ENCODE peak calls at places on chromosomes 7 and 10, in seven cellular contexts. F is ovary, V is GM10248, K is cardiac fibroblast, H is RWPE1, Z is GM12865, O is H9. B is an unnamed sample.

GRCh38 chr7:81159402-81159801 is 240.6 kb upstream of the SEMA3C start:
- DNase-seq in F (no peak), V (no peak), K (no peak), H (no peak), Z (no peak), O (no peak), B (no peak)

GRCh38 chr10:28248092-28248491 is 54.8 kb downstream of the MPP7 start:
- DNase-seq in F (no peak), V (no peak), K (peak; percentile 11), H (peak; percentile 66), Z (no peak), O (no peak), B (no peak)

GRCh38 chr7:17446340-17446739 is 147.9 kb downstream of the AHR start:
- DNase-seq in F (no peak), V (no peak), K (peak; percentile 56), H (no peak), Z (no peak), O (no peak), B (no peak)

GRCh38 chr10:114550756-114551290 is 107.3 kb downstream of the ABLIM1 start:
- DNase-seq in F (no peak), V (no peak), K (peak; percentile 62), H (no peak), Z (no peak), O (no peak), B (peak; percentile 24)

GRCh38 chr7:63065684-63066083 is 933.0 kb upstream of the ZNF722 start:
- DNase-seq in F (no peak), V (no peak), K (no peak), H (no peak), Z (no peak), O (peak; percentile 2), B (no peak)

GRCh38 chr10:132469197-132469942 is 68.2 kb upstream of the INPP5A start:
- DNase-seq in F (peak; percentile 78), V (no peak), K (no peak), H (no peak), Z (no peak), O (no peak), B (no peak)

GRCh38 chr7:96067321-96067720 is 254.6 kb downstream of the SLC25A13 start:
- DNase-seq in F (no peak), V (no peak), K (no peak), H (peak; percentile 30), Z (no peak), O (no peak), B (no peak)

GRCh38 chr7:115260381-115260780 is 338.5 kb downstream of the MDFIC start:
- DNase-seq in F (no peak), V (no peak), K (peak; percentile 17), H (peak; percentile 3), Z (no peak), O (no peak), B (no peak)

GRCh38 chr7:129840757-129841156 is 112.0 kb downstream of the UBE2H start:
- DNase-seq in F (no peak), V (no peak), K (peak; percentile 75), H (no peak), Z (no peak), O (no peak), B (no peak)

GRCh38 chr10:103316087-103316486 is 34.9 kb downstream of the PCGF6 start:
- DNase-seq in F (no peak), V (no peak), K (no peak), H (no peak), Z (no peak), O (no peak), B (no peak)

GRCh38 chr7:20834656-20835055 is 48.0 kb upstream of the SP8 start:
- DNase-seq in F (no peak), V (no peak), K (no peak), H (peak; percentile 11), Z (no peak), O (no peak), B (no peak)

GRCh38 chr10:69146756-69147155 is 22.8 kb downstream of the VPS26A start:
- DNase-seq in F (no peak), V (no peak), K (no peak), H (no peak), Z (no peak), O (no peak), B (no peak)

GRCh38 chr7:3650844-3651243 is 349.8 kb downstream of the SDK1 start:
- DNase-seq in F (no peak), V (no peak), K (no peak), H (no peak), Z (no peak), O (no peak), B (no peak)

GRCh38 chr10:84291389-84291788 is 37.0 kb upstream of the CCSER2 start:
- DNase-seq in F (no peak), V (no peak), K (peak; percentile 61), H (peak; percentile 66), Z (peak; percentile 18), O (peak; percentile 55), B (no peak)

GRCh38 chr7:2856388-2857169 is 12.5 kb upstream of the GNA12 start:
- DNase-seq in F (no peak), V (no peak), K (peak; percentile 38), H (no peak), Z (no peak), O (no peak), B (no peak)

GRCh38 chr7:26624839-26625238 is 239.6 kb downstream of the SKAP2 start:
- DNase-seq in F (no peak), V (no peak), K (no peak), H (no peak), Z (no peak), O (no peak), B (no peak)

GRCh38 chr7:1872191-1873069 is 202.4 kb downstream of the ELFN1 start:
- DNase-seq in F (no peak), V (no peak), K (no peak), H (no peak), Z (no peak), O (no peak), B (no peak)

GRCh38 chr10:61136151-61136550 is 192.2 kb upstream of the RHOBTB1 start:
- DNase-seq in F (no peak), V (no peak), K (no peak), H (peak; percentile 2), Z (no peak), O (peak; percentile 31), B (no peak)

GRCh38 chr7:50704844-50705243 is 77.9 kb downstream of the GRB10 start:
- DNase-seq in F (no peak), V (no peak), K (no peak), H (no peak), Z (no peak), O (no peak), B (no peak)

GRCh38 chr7:1890289-1891235 is 220.5 kb downstream of the ELFN1 start:
- DNase-seq in F (no peak), V (no peak), K (no peak), H (no peak), Z (no peak), O (no peak), B (no peak)

GRCh38 chr7:4271716-4272015 is 410.4 kb upstream of the FOXK1 start:
- DNase-seq in F (no peak), V (no peak), K (no peak), H (no peak), Z (no peak), O (no peak), B (no peak)

GRCh38 chr10:24465899-24466615 is 257.1 kb downstream of the KIAA1217 start:
- DNase-seq in F (no peak), V (peak; percentile 42), K (peak; percentile 79), H (peak; percentile 90), Z (peak; percentile 50), O (no peak), B (peak; percentile 16)

GRCh38 chr7:108083980-108084379 is 46.2 kb downstream of the LAMB4 start:
- DNase-seq in F (no peak), V (no peak), K (peak; percentile 55), H (no peak), Z (no peak), O (no peak), B (no peak)

GRCh38 chr10:128417776-128418175 is 291.6 kb upstream of the MKI67 start:
- DNase-seq in F (no peak), V (no peak), K (no peak), H (no peak), Z (no peak), O (no peak), B (no peak)

GRCh38 chr10:25999295-25999981 is 65.4 kb downstream of the MYO3A start:
- DNase-seq in F (no peak), V (no peak), K (no peak), H (no peak), Z (no peak), O (no peak), B (no peak)

GRCh38 chr7:45716380-45717203 is 142.4 kb downstream of the ADCY1 start:
- DNase-seq in F (no peak), V (no peak), K (no peak), H (no peak), Z (no peak), O (peak; percentile 17), B (no peak)

DNA sequence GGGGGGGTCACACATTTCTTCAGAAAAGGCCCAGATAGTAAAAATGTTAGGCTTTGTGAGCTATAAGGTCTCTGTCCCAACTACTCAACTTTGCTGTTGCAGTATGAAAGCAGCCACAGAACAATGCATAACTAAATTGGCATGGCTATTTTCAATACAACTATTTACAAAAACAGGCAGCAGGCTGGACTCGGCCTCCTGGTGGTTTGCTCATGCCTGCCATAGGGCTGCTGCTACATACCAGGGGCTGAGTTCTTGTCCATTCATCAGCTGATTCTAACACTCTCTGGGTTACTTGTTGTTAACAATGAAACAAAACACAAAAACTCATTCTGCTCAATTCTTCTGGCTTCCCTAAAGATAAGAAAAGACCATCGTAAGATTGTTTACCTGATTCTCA is 109.4 kb upstream of the ADAM12 start:
- DNase-seq in F (no peak), V (no peak), K (no peak), H (no peak), Z (no peak), O (no peak), B (no peak)
- TF ChIP-seq CTCF in F (no peak), V (no peak), K (no peak), H (no peak), Z (no peak), O (no peak), B (no peak)

GRCh38 chr10:118251791-118252190 is 90.3 kb downstream of the FAM204A start:
- DNase-seq in F (no peak), V (no peak), K (no peak), H (peak; percentile 23), Z (no peak), O (no peak), B (no peak)
- TF ChIP-seq CTCF in F (no peak), V (no peak), K (no peak), H (no peak), Z (no peak), O (no peak), B (no peak)

GRCh38 chr7:75055830-75056431 is 17.7 kb downstream of the RCC1L start:
- DNase-seq in F (peak; percentile 68), V (no peak), K (peak; percentile 77), H (no peak), Z (no peak), O (no peak), B (no peak)
- TF ChIP-seq CTCF in F (peak; percentile 15), V (no peak), K (no peak), H (no peak), Z (no peak), O (no peak), B (no peak)

GRCh38 chr10:71320592-71320991 is 1.5 kb downstream of the SLC29A3 start:
- DNase-seq in F (no peak), V (no peak), K (no peak), H (no peak), Z (no peak), O (no peak), B (no peak)
- TF ChIP-seq CTCF in F (no peak), V (no peak), K (no peak), H (no peak), Z (no peak), O (no peak), B (no peak)